ENCODE peak calls at places on chromosome 14, in nine cellular contexts. T, F, L, P, G, A, E, O and K are unnamed samples.

GRCh38 chr14:43778607-43778955 is 728.5 kb downstream of the FSCB start:
- DNase-seq in T (no peak), O (no peak), E (no peak), P (no peak), L (no peak), G (no peak), F (no peak), A (no peak), K (no peak)

GRCh38 chr14:22577334-22577908 is 11.6 kb downstream of the DAD1 start:
- DNase-seq in P (no peak), T (no peak), G (no peak), O (no peak), L (no peak), F (no peak), A (no peak), E (no peak), K (no peak)

GRCh38 chr14:63654346-63654745 is 12.7 kb upstream of the WDR89 start:
- DNase-seq in F (no peak), E (no peak), O (no peak), L (no peak), P (no peak), G (no peak), T (no peak), A (no peak), K (no peak)

GRCh38 chr14:92578511-92578910 is 64.9 kb downstream of the RIN3 start:
- DNase-seq in F (no peak), O (no peak), G (no peak), P (no peak), E (no peak), T (no peak), A (no peak), L (no peak), K (no peak)

GRCh38 chr14:69473271-69473670 is 11.3 kb upstream of the PLEKHD1 start:
- DNase-seq in A (no peak), E (no peak), T (no peak), G (no peak), L (no peak), F (no peak), O (no peak), P (no peak), K (no peak)

GRCh38 chr14:86057018-86057667 is 527.2 kb downstream of the FLRT2 start:
- DNase-seq in L (no peak), P (no peak), A (no peak), E (no peak), O (no peak), F (no peak), T (peak; percentile 63), G (no peak), K (peak; percentile 29)

GRCh38 chr14:95265106-95266094 is 54.3 kb downstream of the CLMN start:
- DNase-seq in P (no peak), F (peak; percentile 79), O (peak; percentile 68), E (no peak), T (peak; percentile 49), L (peak; percentile 59), A (peak; percentile 66), G (no peak), K (peak; percentile 78)

GRCh38 chr14:101069666-101070362 is 166.3 kb upstream of the RTL1 start:
- DNase-seq in A (peak; percentile 4), G (no peak), F (no peak), T (peak; percentile 14), O (no peak), L (no peak), E (peak; percentile 3), P (no peak), K (no peak)

GRCh38 chr14:92885279-92886061 is 37.5 kb upstream of the CHGA start:
- DNase-seq in O (no peak), A (no peak), G (no peak), E (no peak), L (no peak), P (no peak), F (no peak), T (no peak), K (no peak)

GRCh38 chr14:24310387-24310665 is 386 bp downstream of the LTB4R2 start:
- DNase-seq in A (peak; percentile 60), L (no peak), P (no peak), T (no peak), F (peak; percentile 75), O (no peak), G (no peak), E (no peak), K (no peak)
- H3K4me3 ChIP-seq in A (peak overlapping the region; percentile 58), L (no peak overlapping the region), P (no peak overlapping the region), T (no peak overlapping the region), F (peak overlapping the region; percentile 50), O (peak overlapping the region; percentile 42), G (peak overlapping the region; percentile 47), E (peak overlapping the region; percentile 68), K (no peak overlapping the region)

GRCh38 chr14:105401699-105402098 is 3.4 kb downstream of the TEX22 start:
- DNase-seq in G (no peak), F (no peak), L (no peak), P (no peak), T (no peak), E (no peak), O (no peak), A (no peak), K (no peak)
- H3K9me3 ChIP-seq in G (no peaks in the 10 kb centered on the region), F (no peaks in the 10 kb centered on the region), L (peaks cover 38% of the 10 kb centered on the region), P (peaks cover 37% of the 10 kb centered on the region), T (peaks cover 37% of the 10 kb centered on the region), E (no peaks in the 10 kb centered on the region), O (no peaks in the 10 kb centered on the region), A (no peaks in the 10 kb centered on the region), K (no peaks in the 10 kb centered on the region)

GRCh38 chr14:99264691-99265090 is 7.3 kb downstream of the BCL11B start:
- DNase-seq in F (no peak), P (no peak), O (no peak), G (no peak), L (no peak), T (no peak), E (no peak), A (no peak), K (no peak)
- H3K27me3 ChIP-seq in F (peaks cover 8% of the 10 kb centered on the region), P (no peaks in the 10 kb centered on the region), O (peaks cover 3% of the 10 kb centered on the region), G (no peaks in the 10 kb centered on the region), L (peaks cover 14% of the 10 kb centered on the region), T (peaks cover 12% of the 10 kb centered on the region), E (peaks cover 48% of the 10 kb centered on the region), A (peaks cover 61% of the 10 kb centered on the region), K (peaks cover 1% of the 10 kb centered on the region)

GRCh38 chr14:104865631-104866441 is 768 bp downstream of the CEP170B start:
- DNase-seq in P (no peak), L (peak; percentile 13), G (no peak), A (peak; percentile 77), O (peak; percentile 68), T (peak; percentile 89), F (peak; percentile 79), E (peak; percentile 73), K (peak; percentile 67)
- H3K4me3 ChIP-seq in P (peak overlapping the region; percentile 55), L (peak overlapping the region; percentile 77), G (peak overlapping the region; percentile 62), A (peak overlapping the region; percentile 75), O (peak overlapping the region; percentile 40), T (peak overlapping the region; percentile 82), F (peak overlapping the region; percentile 68), E (peak overlapping the region; percentile 74), K (peak overlapping the region; percentile 72)

GRCh38 chr14:66572836-66573235 is 64.9 kb downstream of the GPHN start:
- DNase-seq in E (no peak), F (no peak), G (no peak), L (no peak), P (no peak), O (no peak), A (no peak), T (no peak), K (no peak)
- H3K9me3 ChIP-seq in E (peaks cover 17% of the 10 kb centered on the region), F (no peaks in the 10 kb centered on the region), G (no peaks in the 10 kb centered on the region), L (peaks cover 7% of the 10 kb centered on the region), P (peaks cover 19% of the 10 kb centered on the region), O (no peaks in the 10 kb centered on the region), A (peaks cover 5% of the 10 kb centered on the region), T (peaks cover 42% of the 10 kb centered on the region), K (no peaks in the 10 kb centered on the region)